ENCODE peak calls at places on chromosomes 3 and 15, in nine cellular contexts. One of them, this sample, is unnamed.

GRCh38 chr15:89057506-89058133 is 30.6 kb upstream of the ABHD2 start:
- DNase-seq in heart left ventricle: peak; percentile 81
- DNase-seq in Peyer's patch: peak; percentile 90
- DNase-seq in colonic mucosa: peak; percentile 88
- DNase-seq in GM20000: peak; percentile 80
- DNase-seq in retinal pigment epithelial cell: no peak
- DNase-seq in mammary epithelial cell: peak; percentile 56
- DNase-seq in A549: peak; percentile 91
- DNase-seq in left ventricle myocardium inferior: peak; percentile 83
- DNase-seq in this sample: peak; percentile 95

GRCh38 chr3:46712191-46713047 is 5.2 kb downstream of the PRSS50 start:
- DNase-seq in heart left ventricle: no peak
- DNase-seq in Peyer's patch: peak; percentile 34
- DNase-seq in colonic mucosa: no peak
- DNase-seq in GM20000: no peak
- DNase-seq in retinal pigment epithelial cell: no peak
- DNase-seq in mammary epithelial cell: no peak
- DNase-seq in A549: no peak
- DNase-seq in left ventricle myocardium inferior: no peak
- DNase-seq in this sample: no peak

GRCh38 chr3:126706631-126707030 is 2.6 kb downstream of the CHCHD6 start:
- DNase-seq in heart left ventricle: no peak
- DNase-seq in Peyer's patch: no peak
- DNase-seq in colonic mucosa: no peak
- DNase-seq in GM20000: no peak
- DNase-seq in retinal pigment epithelial cell: no peak
- DNase-seq in mammary epithelial cell: no peak
- DNase-seq in A549: no peak
- DNase-seq in left ventricle myocardium inferior: no peak
- DNase-seq in this sample: no peak

GRCh38 chr3:150238995-150239612 is 169.0 kb upstream of the TSC22D2 start:
- DNase-seq in heart left ventricle: no peak
- DNase-seq in Peyer's patch: no peak
- DNase-seq in colonic mucosa: peak; percentile 54
- DNase-seq in GM20000: no peak
- DNase-seq in retinal pigment epithelial cell: no peak
- DNase-seq in mammary epithelial cell: peak; percentile 59
- DNase-seq in A549: peak; percentile 41
- DNase-seq in left ventricle myocardium inferior: no peak
- DNase-seq in this sample: peak; percentile 72

GRCh38 chr3:104411760-104412159 is 954.9 kb upstream of the ALCAM start:
- DNase-seq in heart left ventricle: no peak
- DNase-seq in Peyer's patch: no peak
- DNase-seq in colonic mucosa: no peak
- DNase-seq in GM20000: no peak
- DNase-seq in retinal pigment epithelial cell: no peak
- DNase-seq in mammary epithelial cell: no peak
- DNase-seq in A549: no peak
- DNase-seq in left ventricle myocardium inferior: no peak
- DNase-seq in this sample: no peak

GRCh38 chr3:72591522-72592421 is 256.5 kb downstream of the SHQ1 start:
- DNase-seq in heart left ventricle: peak; percentile 42
- DNase-seq in Peyer's patch: no peak
- DNase-seq in colonic mucosa: peak; percentile 30
- DNase-seq in GM20000: no peak
- DNase-seq in retinal pigment epithelial cell: no peak
- DNase-seq in mammary epithelial cell: peak; percentile 78
- DNase-seq in A549: no peak
- DNase-seq in left ventricle myocardium inferior: peak; percentile 20
- DNase-seq in this sample: peak; percentile 30

GRCh38 chr3:179107617-179108016 is 36.0 kb upstream of the ZMAT3 start:
- DNase-seq in heart left ventricle: no peak
- DNase-seq in Peyer's patch: no peak
- DNase-seq in colonic mucosa: no peak
- DNase-seq in GM20000: no peak
- DNase-seq in retinal pigment epithelial cell: no peak
- DNase-seq in mammary epithelial cell: no peak
- DNase-seq in A549: no peak
- DNase-seq in left ventricle myocardium inferior: no peak
- DNase-seq in this sample: no peak

GRCh38 chr3:123489400-123490004 is 40.6 kb upstream of the ADCY5 start:
- DNase-seq in heart left ventricle: peak; percentile 72
- DNase-seq in Peyer's patch: peak; percentile 67
- DNase-seq in colonic mucosa: peak; percentile 77
- DNase-seq in GM20000: peak; percentile 62
- DNase-seq in retinal pigment epithelial cell: peak; percentile 0
- DNase-seq in mammary epithelial cell: peak; percentile 23
- DNase-seq in A549: peak; percentile 60
- DNase-seq in left ventricle myocardium inferior: peak; percentile 73
- DNase-seq in this sample: peak; percentile 78

GRCh38 chr15:25556136-25556535 is 117.3 kb upstream of the UBE3A start:
- DNase-seq in heart left ventricle: no peak
- DNase-seq in Peyer's patch: no peak
- DNase-seq in colonic mucosa: no peak
- DNase-seq in GM20000: no peak
- DNase-seq in retinal pigment epithelial cell: no peak
- DNase-seq in mammary epithelial cell: no peak
- DNase-seq in A549: no peak
- DNase-seq in left ventricle myocardium inferior: no peak
- DNase-seq in this sample: no peak

GRCh38 chr3:13583251-13584180 is 34.6 kb downstream of the FBLN2 start:
- DNase-seq in heart left ventricle: no peak
- DNase-seq in Peyer's patch: peak; percentile 39
- DNase-seq in colonic mucosa: no peak
- DNase-seq in GM20000: no peak
- DNase-seq in retinal pigment epithelial cell: no peak
- DNase-seq in mammary epithelial cell: no peak
- DNase-seq in A549: no peak
- DNase-seq in left ventricle myocardium inferior: no peak
- DNase-seq in this sample: no peak

GRCh38 chr15:89187301-89187700 is 34.1 kb downstream of the RLBP1 start:
- DNase-seq in heart left ventricle: no peak
- DNase-seq in Peyer's patch: no peak
- DNase-seq in colonic mucosa: no peak
- DNase-seq in GM20000: no peak
- DNase-seq in retinal pigment epithelial cell: no peak
- DNase-seq in mammary epithelial cell: no peak
- DNase-seq in A549: no peak
- DNase-seq in left ventricle myocardium inferior: no peak
- DNase-seq in this sample: no peak

GRCh38 chr15:64892850-64893403 is 18.8 kb upstream of the ANKDD1A start:
- DNase-seq in heart left ventricle: no peak
- DNase-seq in Peyer's patch: no peak
- DNase-seq in colonic mucosa: no peak
- DNase-seq in GM20000: no peak
- DNase-seq in retinal pigment epithelial cell: no peak
- DNase-seq in mammary epithelial cell: no peak
- DNase-seq in A549: no peak
- DNase-seq in left ventricle myocardium inferior: peak; percentile 11
- DNase-seq in this sample: no peak

GRCh38 chr3:195893516-195893915 is 14.8 kb downstream of the TNK2 start:
- DNase-seq in heart left ventricle: no peak
- DNase-seq in Peyer's patch: no peak
- DNase-seq in colonic mucosa: no peak
- DNase-seq in GM20000: no peak
- DNase-seq in retinal pigment epithelial cell: no peak
- DNase-seq in mammary epithelial cell: no peak
- DNase-seq in A549: no peak
- DNase-seq in left ventricle myocardium inferior: no peak
- DNase-seq in this sample: no peak

GRCh38 chr15:98798375-98798893 is 150.1 kb downstream of the IGF1R start:
- DNase-seq in heart left ventricle: no peak
- DNase-seq in Peyer's patch: no peak
- DNase-seq in colonic mucosa: peak; percentile 14
- DNase-seq in GM20000: no peak
- DNase-seq in retinal pigment epithelial cell: no peak
- DNase-seq in mammary epithelial cell: no peak
- DNase-seq in A549: no peak
- DNase-seq in left ventricle myocardium inferior: no peak
- DNase-seq in this sample: no peak

GRCh38 chr15:66706225-66706732 is 4.2 kb downstream of the SMAD6 start:
- DNase-seq in heart left ventricle: peak; percentile 55
- DNase-seq in Peyer's patch: peak; percentile 72
- DNase-seq in colonic mucosa: no peak
- DNase-seq in GM20000: peak; percentile 42
- DNase-seq in retinal pigment epithelial cell: no peak
- DNase-seq in mammary epithelial cell: no peak
- DNase-seq in A549: no peak
- DNase-seq in left ventricle myocardium inferior: peak; percentile 35
- DNase-seq in this sample: no peak
- TF ChIP-seq CTCF in heart left ventricle: peak; percentile 50
- TF ChIP-seq CTCF in Peyer's patch: peak; percentile 59
- TF ChIP-seq CTCF in colonic mucosa: peak; percentile 10
- TF ChIP-seq CTCF in GM20000: no peak
- TF ChIP-seq CTCF in retinal pigment epithelial cell: peak; percentile 87
- TF ChIP-seq CTCF in mammary epithelial cell: peak; percentile 22
- TF ChIP-seq CTCF in A549: peak; percentile 64
- TF ChIP-seq CTCF in left ventricle myocardium inferior: peak; percentile 46
- TF ChIP-seq CTCF in this sample: peak; percentile 46

GRCh38 chr3:162799910-162800309 is 1303.3 kb downstream of the OTOL1 start:
- DNase-seq in heart left ventricle: no peak
- DNase-seq in Peyer's patch: no peak
- DNase-seq in colonic mucosa: no peak
- DNase-seq in GM20000: no peak
- DNase-seq in retinal pigment epithelial cell: no peak
- DNase-seq in mammary epithelial cell: no peak
- DNase-seq in A549: no peak
- DNase-seq in left ventricle myocardium inferior: no peak
- DNase-seq in this sample: no peak
- TF ChIP-seq CTCF in heart left ventricle: no peak
- TF ChIP-seq CTCF in Peyer's patch: no peak
- TF ChIP-seq CTCF in colonic mucosa: no peak
- TF ChIP-seq CTCF in GM20000: no peak
- TF ChIP-seq CTCF in retinal pigment epithelial cell: peak; percentile 24
- TF ChIP-seq CTCF in mammary epithelial cell: no peak
- TF ChIP-seq CTCF in A549: no peak
- TF ChIP-seq CTCF in left ventricle myocardium inferior: no peak
- TF ChIP-seq CTCF in this sample: no peak

GRCh38 chr3:48271763-48272498 is 31.0 kb downstream of the ZNF589 start:
- DNase-seq in heart left ventricle: no peak
- DNase-seq in Peyer's patch: no peak
- DNase-seq in colonic mucosa: no peak
- DNase-seq in GM20000: no peak
- DNase-seq in retinal pigment epithelial cell: no peak
- DNase-seq in mammary epithelial cell: no peak
- DNase-seq in A549: no peak
- DNase-seq in left ventricle myocardium inferior: no peak
- DNase-seq in this sample: no peak
- TF ChIP-seq CTCF in heart left ventricle: no peak
- TF ChIP-seq CTCF in Peyer's patch: no peak
- TF ChIP-seq CTCF in colonic mucosa: no peak
- TF ChIP-seq CTCF in GM20000: no peak
- TF ChIP-seq CTCF in retinal pigment epithelial cell: no peak
- TF ChIP-seq CTCF in mammary epithelial cell: no peak
- TF ChIP-seq CTCF in A549: no peak
- TF ChIP-seq CTCF in left ventricle myocardium inferior: no peak
- TF ChIP-seq CTCF in this sample: no peak

GRCh38 chr3:86388848-86389247 is 602.1 kb downstream of the VGLL3 start:
- DNase-seq in heart left ventricle: no peak
- DNase-seq in Peyer's patch: no peak
- DNase-seq in colonic mucosa: no peak
- DNase-seq in GM20000: no peak
- DNase-seq in retinal pigment epithelial cell: no peak
- DNase-seq in mammary epithelial cell: no peak
- DNase-seq in A549: no peak
- DNase-seq in left ventricle myocardium inferior: no peak
- DNase-seq in this sample: peak; percentile 34
- TF ChIP-seq CTCF in heart left ventricle: no peak
- TF ChIP-seq CTCF in Peyer's patch: no peak
- TF ChIP-seq CTCF in colonic mucosa: no peak
- TF ChIP-seq CTCF in GM20000: no peak
- TF ChIP-seq CTCF in retinal pigment epithelial cell: peak; percentile 28
- TF ChIP-seq CTCF in mammary epithelial cell: no peak
- TF ChIP-seq CTCF in A549: no peak
- TF ChIP-seq CTCF in left ventricle myocardium inferior: no peak
- TF ChIP-seq CTCF in this sample: peak; percentile 30